ENCODE peak calls at places on chromosomes 2 and 18, in ten cellular contexts. U is neural progenitor cell, E is left ventricle myocardium inferior, D is colonic mucosa, Z is osteoblast, K is pancreas, A is right lobe of liver, P is heart left ventricle, M is adrenal gland, N is left lung. J is an unnamed sample.

GRCh38 chr2:55063713-55064323 is 13.6 kb upstream of the RTN4 start:
- DNase-seq in U (no peak), E (no peak), D (no peak), Z (no peak), K (no peak), A (no peak), P (no peak), M (no peak), N (no peak), J (no peak)

GRCh38 chr2:191675807-191676667 is 1.9 kb upstream of the NABP1 start:
- DNase-seq in U (no peak), E (peak; percentile 20), D (peak; percentile 51), Z (peak; percentile 31), K (no peak), A (peak; percentile 31), P (peak; percentile 60), M (peak; percentile 74), N (no peak), J (no peak)

GRCh38 chr2:25894135-25894830 is 16.0 kb upstream of the ASXL2 start:
- DNase-seq in U (no peak), E (peak; percentile 23), D (peak; percentile 54), Z (no peak), K (peak; percentile 58), A (peak; percentile 47), P (peak; percentile 20), M (peak; percentile 71), N (no peak), J (peak; percentile 57)

GRCh38 chr2:9843229-9844035 is at the start of gene TAF1B:
- DNase-seq in U (peak; percentile 97), E (peak; percentile 83), D (peak; percentile 92), Z (peak; percentile 96), K (peak; percentile 91), A (peak; percentile 89), P (peak; percentile 87), M (peak; percentile 90), N (peak; percentile 95), J (peak; percentile 94)

GRCh38 chr2:137769406-137769805 is 194.9 kb upstream of the HNMT start:
- DNase-seq in U (no peak), E (no peak), D (no peak), Z (no peak), K (no peak), A (no peak), P (no peak), M (no peak), N (no peak), J (no peak)

GRCh38 chr2:26845021-26845420 is 2.9 kb upstream of the DPYSL5 start:
- DNase-seq in U (no peak), E (no peak), D (no peak), Z (peak; percentile 70), K (no peak), A (no peak), P (no peak), M (no peak), N (no peak), J (no peak)

GRCh38 chr2:178899664-178900063 is 92.4 kb upstream of the TTN start:
- DNase-seq in U (no peak), E (no peak), D (no peak), Z (no peak), K (no peak), A (no peak), P (no peak), M (no peak), N (no peak), J (no peak)

GRCh38 chr2:205665791-205666190 is 16.5 kb upstream of the NRP2 start:
- DNase-seq in U (no peak), E (no peak), D (no peak), Z (no peak), K (no peak), A (no peak), P (no peak), M (no peak), N (no peak), J (no peak)

GRCh38 chr2:25938345-25938744 is 44.0 kb downstream of the KIF3C start:
- DNase-seq in U (no peak), E (peak; percentile 61), D (no peak), Z (no peak), K (no peak), A (no peak), P (peak; percentile 69), M (no peak), N (no peak), J (no peak)

GRCh38 chr2:154097823-154098398 is 226.2 kb downstream of the GALNT13 start:
- DNase-seq in U (peak; percentile 10), E (no peak), D (no peak), Z (no peak), K (no peak), A (no peak), P (no peak), M (no peak), N (no peak), J (no peak)

GRCh38 chr2:224861266-224861665 is 145.1 kb upstream of the CCDC195 start:
- DNase-seq in U (no peak), E (no peak), D (no peak), Z (no peak), K (no peak), A (no peak), P (no peak), M (no peak), N (no peak), J (no peak)

GRCh38 chr2:176187306-176188217 is 906 bp upstream of the HOXD1 start:
- DNase-seq in U (peak; percentile 16), E (no peak), D (peak; percentile 60), Z (peak; percentile 90), K (no peak), A (no peak), P (no peak), M (no peak), N (no peak), J (peak; percentile 22)

GRCh38 chr2:217858519-217859466 is 144.0 kb downstream of the TNS1 start:
- DNase-seq in U (peak; percentile 75), E (peak; percentile 88), D (peak; percentile 49), Z (peak; percentile 97), K (no peak), A (no peak), P (peak; percentile 91), M (peak; percentile 95), N (no peak), J (peak; percentile 63)

GRCh38 chr18:74499633-74500032 is 3.5 kb downstream of the CNDP2 start:
- DNase-seq in U (no peak), E (peak; percentile 41), D (peak; percentile 89), Z (peak; percentile 73), K (peak; percentile 81), A (peak; percentile 91), P (peak; percentile 89), M (peak; percentile 83), N (no peak), J (peak; percentile 65)

GRCh38 chr18:10726198-10727068 is 200.6 kb downstream of the NAPG start:
- DNase-seq in U (no peak), E (no peak), D (peak; percentile 27), Z (peak; percentile 57), K (peak; percentile 63), A (peak; percentile 29), P (no peak), M (no peak), N (peak; percentile 82), J (no peak)

DNA sequence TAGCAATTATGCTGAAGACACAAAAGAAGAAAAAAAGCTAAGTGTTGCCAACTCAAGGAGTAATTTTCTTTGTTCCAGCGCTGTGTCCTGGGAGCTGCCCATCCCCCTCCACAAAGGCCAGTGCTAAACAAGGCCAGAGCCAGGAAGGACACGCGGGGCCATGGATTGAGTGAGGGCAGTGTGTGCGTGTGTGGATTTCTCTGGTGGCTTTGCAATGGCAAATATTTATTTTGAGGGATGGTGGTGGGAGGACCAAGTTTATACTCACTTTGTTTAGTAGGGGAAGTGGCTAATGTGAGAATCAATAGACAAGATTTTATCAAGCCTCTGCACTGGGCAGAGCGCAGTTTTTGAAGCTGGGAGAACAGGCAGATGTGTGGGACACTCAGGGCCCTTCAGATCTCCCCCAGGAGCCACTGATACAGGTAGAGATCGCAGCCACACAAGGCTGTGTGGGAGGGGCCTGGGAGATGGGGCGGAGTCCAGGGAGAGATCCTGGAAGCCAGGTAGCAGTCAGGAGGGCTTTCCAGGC is 11.4 kb downstream of the AGAP1 start:
- DNase-seq in U (peak; percentile 40), E (no peak), D (peak; percentile 77), Z (no peak), K (no peak), A (peak; percentile 79), P (peak; percentile 50), M (peak; percentile 68), N (no peak), J (no peak)
- H3K4me3 ChIP-seq in U (no peak overlapping the region), E (no peak overlapping the region), D (no peak overlapping the region), Z (no peak overlapping the region), K (no peak overlapping the region), A (no peak overlapping the region), P (no peak overlapping the region), M (no peak overlapping the region), N (no peak overlapping the region), J (no peak overlapping the region)

GRCh38 chr2:22281033-22281432 is 1103.9 kb upstream of the KLHL29 start:
- DNase-seq in U (no peak), E (no peak), D (no peak), Z (no peak), K (no peak), A (no peak), P (peak; percentile 18), M (peak; percentile 58), N (no peak), J (peak; percentile 3)
- H3K9me3 ChIP-seq in U (no peaks in the 10 kb centered on the region), E (no peaks in the 10 kb centered on the region), D (no peaks in the 10 kb centered on the region), Z (no peaks in the 10 kb centered on the region), K (no peaks in the 10 kb centered on the region), A (no peaks in the 10 kb centered on the region), P (no peaks in the 10 kb centered on the region), M (no peaks in the 10 kb centered on the region), N (no peaks in the 10 kb centered on the region), J (no peaks in the 10 kb centered on the region)

GRCh38 chr2:241563571-241563980 is 5.0 kb downstream of the BOK start:
- DNase-seq in U (no peak), E (no peak), D (no peak), Z (peak; percentile 36), K (peak; percentile 41), A (no peak), P (no peak), M (no peak), N (no peak), J (no peak)
- H3K36me3 ChIP-seq in U (no peaks in the 10 kb centered on the region), E (no peaks in the 10 kb centered on the region), D (no peaks in the 10 kb centered on the region), Z (peaks cover 14% of the 10 kb centered on the region), K (no peaks in the 10 kb centered on the region), A (peaks cover 26% of the 10 kb centered on the region), P (no peaks in the 10 kb centered on the region), M (no peaks in the 10 kb centered on the region), N (no peaks in the 10 kb centered on the region), J (no peaks in the 10 kb centered on the region)

GRCh38 chr2:203021986-203022385 is 7.3 kb downstream of the NBEAL1 start:
- DNase-seq in U (no peak), E (no peak), D (no peak), Z (no peak), K (no peak), A (no peak), P (no peak), M (no peak), N (no peak), J (no peak)

GRCh38 chr2:203016716-203017115 is 2.0 kb downstream of the NBEAL1 start:
- DNase-seq in U (no peak), E (no peak), D (no peak), Z (no peak), K (no peak), A (no peak), P (no peak), M (no peak), N (no peak), J (no peak)

GRCh38 chr2:203018181-203018580 is 3.5 kb downstream of the NBEAL1 start:
- DNase-seq in U (no peak), E (no peak), D (no peak), Z (no peak), K (no peak), A (no peak), P (no peak), M (no peak), N (no peak), J (no peak)

GRCh38 chr2:203022751-203023150 is 8.1 kb downstream of the NBEAL1 start:
- DNase-seq in U (no peak), E (no peak), D (no peak), Z (no peak), K (no peak), A (no peak), P (no peak), M (no peak), N (no peak), J (no peak)

GRCh38 chr2:203019142-203019541 is 4.5 kb downstream of the NBEAL1 start:
- DNase-seq in U (no peak), E (no peak), D (no peak), Z (no peak), K (no peak), A (no peak), P (no peak), M (no peak), N (no peak), J (no peak)
- H3K4me3 ChIP-seq in U (peak overlapping the region; percentile 12), E (peak overlapping the region; percentile 91), D (peak overlapping the region; percentile 0), Z (peak overlapping the region; percentile 66), K (no peak overlapping the region), A (no peak overlapping the region), P (peak overlapping the region; percentile 93), M (no peak overlapping the region), N (peak overlapping the region; percentile 14), J (no peak overlapping the region)

J was measured in MG63.